ENCODE peak calls at places on chromosome 13, in seven cellular contexts. R, T, N, S, I, X and Y are unnamed samples.

GRCh38 chr13:32314271-32314967 is 744 bp downstream of the ZAR1L start:
- DNase-seq in R (peak), T (no peak), N (peak), S (no peak), I (no peak), X (no peak), Y (no peak)

GRCh38 chr13:21913010-21913409 is 242.1 kb downstream of the FGF9 start:
- DNase-seq in R (no peak), T (peak), N (no peak), S (no peak), I (no peak), X (no peak), Y (no peak)

GRCh38 chr13:76937416-76937815 is 10.9 kb upstream of the ACOD1 start:
- DNase-seq in R (no peak), T (no peak), N (no peak), S (no peak), I (peak), X (peak), Y (no peak)

GRCh38 chr13:99617474-99618255 is 116.4 kb downstream of the TM9SF2 start:
- DNase-seq in R (peak), T (peak), N (peak), S (no peak), I (no peak), X (peak), Y (peak)

GRCh38 chr13:23558675-23559536 is 11.3 kb upstream of the TNFRSF19 start:
- DNase-seq in R (peak), T (peak), N (no peak), S (peak), I (peak), X (peak), Y (no peak)

GRCh38 chr13:30718661-30719520 is 16.5 kb upstream of the ALOX5AP start:
- DNase-seq in R (no peak), T (no peak), N (no peak), S (no peak), I (peak), X (peak), Y (peak)

GRCh38 chr13:94009696-94010095 is 469.8 kb downstream of the DCT start:
- DNase-seq in R (no peak), T (no peak), N (no peak), S (no peak), I (peak), X (peak), Y (no peak)

GRCh38 chr13:52686381-52686780 is 33.7 kb downstream of the SUGT1 start:
- DNase-seq in R (no peak), T (no peak), N (no peak), S (no peak), I (no peak), X (no peak), Y (no peak)

GRCh38 chr13:28867564-28867963 is 47.4 kb downstream of the MTUS2 start:
- DNase-seq in R (no peak), T (no peak), N (no peak), S (no peak), I (no peak), X (no peak), Y (no peak)

GRCh38 chr13:97967948-97968347 is 14.5 kb downstream of the IPO5 start:
- DNase-seq in R (peak), T (no peak), N (no peak), S (no peak), I (no peak), X (peak), Y (no peak)

GRCh38 chr13:23469901-23470525 is 36.5 kb upstream of the SACS start:
- DNase-seq in R (no peak), T (no peak), N (no peak), S (no peak), I (peak), X (peak), Y (no peak)

GRCh38 chr13:27973956-27974662 is 5.0 kb upstream of the CDX2 start:
- DNase-seq in R (no peak), T (no peak), N (no peak), S (no peak), I (no peak), X (no peak), Y (no peak)

GRCh38 chr13:40464349-40464748 is 202.1 kb downstream of the FOXO1 start:
- DNase-seq in R (no peak), T (no peak), N (no peak), S (peak), I (no peak), X (no peak), Y (no peak)

GRCh38 chr13:44629465-44630183 is 53.5 kb upstream of the TSC22D1 start:
- DNase-seq in R (no peak), T (no peak), N (no peak), S (no peak), I (no peak), X (peak), Y (no peak)

GRCh38 chr13:27273658-27274425 is 3.2 kb downstream of the RASL11A start:
- DNase-seq in R (peak), T (peak), N (no peak), S (no peak), I (no peak), X (peak), Y (no peak)

GRCh38 chr13:106493569-106493968 is 41.9 kb downstream of the EFNB2 start:
- DNase-seq in R (no peak), T (no peak), N (no peak), S (no peak), I (no peak), X (no peak), Y (no peak)

GRCh38 chr13:48500652-48501197 is 32.2 kb downstream of the RCBTB2 start:
- DNase-seq in R (no peak), T (no peak), N (no peak), S (no peak), I (peak), X (peak), Y (no peak)

GRCh38 chr13:99702687-99703319 is 201.5 kb downstream of the TM9SF2 start:
- DNase-seq in R (no peak), T (no peak), N (no peak), S (peak), I (no peak), X (no peak), Y (no peak)

GRCh38 chr13:40152145-40152544 is 496.7 kb downstream of the COG6 start:
- DNase-seq in R (peak), T (no peak), N (no peak), S (no peak), I (peak), X (peak), Y (no peak)

GRCh38 chr13:25890671-25891212 is 161.1 kb downstream of the SHISA2 start:
- DNase-seq in R (no peak), T (no peak), N (no peak), S (peak), I (no peak), X (no peak), Y (no peak)

GRCh38 chr13:110233181-110233641 is 73.7 kb downstream of the COL4A1 start:
- DNase-seq in R (peak), T (no peak), N (no peak), S (no peak), I (peak), X (peak), Y (no peak)

GRCh38 chr13:41675306-41675705 is 218.0 kb downstream of the RGCC start:
- DNase-seq in R (no peak), T (no peak), N (no peak), S (no peak), I (no peak), X (no peak), Y (no peak)

GRCh38 chr13:111904701-111905608 is 162.0 kb upstream of the SOX1 start:
- DNase-seq in R (no peak), T (peak), N (no peak), S (no peak), I (no peak), X (no peak), Y (no peak)

GRCh38 chr13:35714588-35714987 is 238.1 kb upstream of the MAB21L1 start:
- DNase-seq in R (no peak), T (no peak), N (no peak), S (no peak), I (no peak), X (no peak), Y (no peak)

GRCh38 chr13:101520672-101521071 is 68.2 kb downstream of the ITGBL1 start:
- DNase-seq in R (no peak), T (no peak), N (no peak), S (no peak), I (peak), X (peak), Y (no peak)

GRCh38 chr13:51643114-51643881 is 59.0 kb downstream of the WDFY2 start:
- DNase-seq in R (no peak), T (no peak), N (no peak), S (no peak), I (peak), X (peak), Y (no peak)

GRCh38 chr13:44489751-44490150 is 86.4 kb downstream of the TSC22D1 start:
- DNase-seq in R (no peak), T (no peak), N (no peak), S (no peak), I (no peak), X (no peak), Y (no peak)

GRCh38 chr13:47258384-47258783 is 361.5 kb upstream of the HTR2A start:
- DNase-seq in R (no peak), T (no peak), N (no peak), S (no peak), I (no peak), X (no peak), Y (no peak)

GRCh38 chr13:23506071-23506820 is 64.0 kb upstream of the TNFRSF19 start:
- DNase-seq in R (no peak), T (no peak), N (no peak), S (no peak), I (no peak), X (peak), Y (no peak)

GRCh38 chr13:44274838-44275237 is 98.8 kb upstream of the SERP2 start:
- DNase-seq in R (no peak), T (no peak), N (no peak), S (no peak), I (no peak), X (no peak), Y (no peak)

GRCh38 chr13:111630411-111630810 is 310.0 kb downstream of the TEX29 start:
- DNase-seq in R (no peak), T (no peak), N (no peak), S (no peak), I (no peak), X (no peak), Y (no peak)

GRCh38 chr13:78601124-78601885 is 2.0 kb downstream of the POU4F1 start:
- DNase-seq in R (no peak), T (no peak), N (no peak), S (no peak), I (no peak), X (no peak), Y (no peak)